ENCODE peak calls at places on chromosomes 3 and 15, in nine cellular contexts. One of them, this sample, is unnamed.

GRCh38 chr3:99872633-99873254 is 55.1 kb downstream of the CMSS1 start:
- DNase-seq in HepG2: no peak
- DNase-seq in A549: no peak
- DNase-seq in CD8-positive, alpha-beta memory T cell: no peak
- DNase-seq in neuronal stem cell: no peak
- DNase-seq in heart left ventricle: no peak
- DNase-seq in MM.1S: no peak
- DNase-seq in HCT116: no peak
- DNase-seq in upper lobe of right lung: no peak
- DNase-seq in this sample: no peak

GRCh38 chr3:192833177-192833890 is 84.3 kb downstream of the MB21D2 start:
- DNase-seq in HepG2: no peak
- DNase-seq in A549: no peak
- DNase-seq in CD8-positive, alpha-beta memory T cell: no peak
- DNase-seq in neuronal stem cell: no peak
- DNase-seq in heart left ventricle: no peak
- DNase-seq in MM.1S: no peak
- DNase-seq in HCT116: no peak
- DNase-seq in upper lobe of right lung: no peak
- DNase-seq in this sample: no peak

GRCh38 chr3:76872999-76873398 is 166.9 kb upstream of the ROBO2 start:
- DNase-seq in HepG2: no peak
- DNase-seq in A549: no peak
- DNase-seq in CD8-positive, alpha-beta memory T cell: no peak
- DNase-seq in neuronal stem cell: no peak
- DNase-seq in heart left ventricle: no peak
- DNase-seq in MM.1S: no peak
- DNase-seq in HCT116: no peak
- DNase-seq in upper lobe of right lung: no peak
- DNase-seq in this sample: no peak

GRCh38 chr3:52313774-52314188 is 2.3 kb upstream of the DNAH1 start:
- DNase-seq in HepG2: no peak
- DNase-seq in A549: no peak
- DNase-seq in CD8-positive, alpha-beta memory T cell: no peak
- DNase-seq in neuronal stem cell: no peak
- DNase-seq in heart left ventricle: no peak
- DNase-seq in MM.1S: peak; percentile 76
- DNase-seq in HCT116: no peak
- DNase-seq in upper lobe of right lung: no peak
- DNase-seq in this sample: no peak

GRCh38 chr15:68888419-68888818 is 41.9 kb upstream of the SPESP1 start:
- DNase-seq in HepG2: no peak
- DNase-seq in A549: no peak
- DNase-seq in CD8-positive, alpha-beta memory T cell: no peak
- DNase-seq in neuronal stem cell: no peak
- DNase-seq in heart left ventricle: no peak
- DNase-seq in MM.1S: peak; percentile 27
- DNase-seq in HCT116: no peak
- DNase-seq in upper lobe of right lung: no peak
- DNase-seq in this sample: no peak

GRCh38 chr15:58521293-58521991 is 89.7 kb downstream of the LIPC start:
- DNase-seq in HepG2: peak; percentile 42
- DNase-seq in A549: peak; percentile 60
- DNase-seq in CD8-positive, alpha-beta memory T cell: no peak
- DNase-seq in neuronal stem cell: no peak
- DNase-seq in heart left ventricle: peak; percentile 78
- DNase-seq in MM.1S: no peak
- DNase-seq in HCT116: peak; percentile 34
- DNase-seq in upper lobe of right lung: peak; percentile 78
- DNase-seq in this sample: no peak

GRCh38 chr15:59322056-59322755 is 50.5 kb downstream of the MYO1E start:
- DNase-seq in HepG2: no peak
- DNase-seq in A549: no peak
- DNase-seq in CD8-positive, alpha-beta memory T cell: no peak
- DNase-seq in neuronal stem cell: no peak
- DNase-seq in heart left ventricle: no peak
- DNase-seq in MM.1S: peak; percentile 89
- DNase-seq in HCT116: no peak
- DNase-seq in upper lobe of right lung: no peak
- DNase-seq in this sample: no peak

GRCh38 chr15:91263632-91264477 is 163.8 kb downstream of the SV2B start:
- DNase-seq in HepG2: no peak
- DNase-seq in A549: no peak
- DNase-seq in CD8-positive, alpha-beta memory T cell: no peak
- DNase-seq in neuronal stem cell: no peak
- DNase-seq in heart left ventricle: peak; percentile 81
- DNase-seq in MM.1S: no peak
- DNase-seq in HCT116: no peak
- DNase-seq in upper lobe of right lung: no peak
- DNase-seq in this sample: no peak

GRCh38 chr3:21839592-21839991 is 88.6 kb upstream of the ZNF385D start:
- DNase-seq in HepG2: no peak
- DNase-seq in A549: no peak
- DNase-seq in CD8-positive, alpha-beta memory T cell: no peak
- DNase-seq in neuronal stem cell: no peak
- DNase-seq in heart left ventricle: no peak
- DNase-seq in MM.1S: peak; percentile 10
- DNase-seq in HCT116: no peak
- DNase-seq in upper lobe of right lung: no peak
- DNase-seq in this sample: no peak

DNA sequence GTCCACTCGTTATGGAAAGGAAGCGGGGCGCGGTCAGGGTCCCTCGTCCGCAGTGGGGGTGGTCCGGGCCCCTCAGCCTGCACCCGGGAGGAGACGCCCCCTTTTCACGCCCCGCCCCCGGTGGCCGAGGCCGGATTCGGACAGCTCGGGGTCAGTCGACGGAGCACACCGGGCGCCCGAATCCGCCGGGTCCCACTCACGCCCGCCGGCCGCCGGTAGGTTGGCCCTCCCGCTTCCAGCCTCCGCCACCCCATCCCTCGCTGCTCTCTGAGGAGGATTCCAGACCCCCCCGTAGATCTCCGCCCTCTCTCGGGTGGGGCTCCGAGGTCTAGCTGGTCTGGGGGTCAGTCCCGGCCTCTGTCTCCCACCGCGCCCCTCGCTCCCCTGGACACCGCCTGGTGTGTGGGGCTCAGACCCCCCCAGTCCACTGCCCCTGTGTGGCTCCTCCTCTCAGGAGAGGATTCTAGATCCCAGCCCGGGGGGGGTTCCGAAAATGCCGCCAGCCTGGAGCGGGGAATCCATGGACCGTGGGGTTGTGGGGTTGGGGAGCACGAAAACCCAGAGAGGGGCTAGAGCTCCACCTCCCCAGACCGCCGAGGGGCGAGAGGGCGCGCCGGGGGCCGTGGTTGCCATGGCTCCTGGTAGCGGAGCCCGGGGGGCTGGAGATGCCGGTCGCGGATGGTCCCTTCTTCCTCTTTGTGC is 742 bp downstream of the CHL1 start:
- DNase-seq in HepG2: no peak
- DNase-seq in A549: peak; percentile 7
- DNase-seq in CD8-positive, alpha-beta memory T cell: no peak
- DNase-seq in neuronal stem cell: peak; percentile 40
- DNase-seq in heart left ventricle: peak; percentile 56
- DNase-seq in MM.1S: no peak
- DNase-seq in HCT116: no peak
- DNase-seq in upper lobe of right lung: peak; percentile 63
- DNase-seq in this sample: no peak
- H3K4me3 ChIP-seq in HepG2: no peak overlapping the region
- H3K4me3 ChIP-seq in A549: peak overlapping the region; percentile 41
- H3K4me3 ChIP-seq in CD8-positive, alpha-beta memory T cell: no peak overlapping the region
- H3K4me3 ChIP-seq in neuronal stem cell: peak overlapping the region; percentile 85
- H3K4me3 ChIP-seq in heart left ventricle: peak overlapping the region; percentile 49
- H3K4me3 ChIP-seq in MM.1S: no peak overlapping the region
- H3K4me3 ChIP-seq in HCT116: no peak overlapping the region
- H3K4me3 ChIP-seq in upper lobe of right lung: peak overlapping the region; percentile 52
- H3K4me3 ChIP-seq in this sample: peak overlapping the region; percentile 59

GRCh38 chr3:184788751-184789150 is 23.2 kb upstream of the VPS8 start:
- DNase-seq in HepG2: no peak
- DNase-seq in A549: no peak
- DNase-seq in CD8-positive, alpha-beta memory T cell: no peak
- DNase-seq in neuronal stem cell: no peak
- DNase-seq in heart left ventricle: no peak
- DNase-seq in MM.1S: no peak
- DNase-seq in HCT116: no peak
- DNase-seq in upper lobe of right lung: no peak
- DNase-seq in this sample: no peak

GRCh38 chr3:184785856-184786255 is 26.1 kb upstream of the VPS8 start:
- DNase-seq in HepG2: no peak
- DNase-seq in A549: no peak
- DNase-seq in CD8-positive, alpha-beta memory T cell: no peak
- DNase-seq in neuronal stem cell: no peak
- DNase-seq in heart left ventricle: no peak
- DNase-seq in MM.1S: no peak
- DNase-seq in HCT116: no peak
- DNase-seq in upper lobe of right lung: no peak
- DNase-seq in this sample: no peak

GRCh38 chr3:184785106-184785505 is 26.9 kb upstream of the VPS8 start:
- DNase-seq in HepG2: no peak
- DNase-seq in A549: no peak
- DNase-seq in CD8-positive, alpha-beta memory T cell: no peak
- DNase-seq in neuronal stem cell: no peak
- DNase-seq in heart left ventricle: no peak
- DNase-seq in MM.1S: peak; percentile 45
- DNase-seq in HCT116: no peak
- DNase-seq in upper lobe of right lung: no peak
- DNase-seq in this sample: no peak

GRCh38 chr3:184789314-184789998 is 22.5 kb upstream of the VPS8 start:
- DNase-seq in HepG2: no peak
- DNase-seq in A549: no peak
- DNase-seq in CD8-positive, alpha-beta memory T cell: no peak
- DNase-seq in neuronal stem cell: no peak
- DNase-seq in heart left ventricle: no peak
- DNase-seq in MM.1S: no peak
- DNase-seq in HCT116: no peak
- DNase-seq in upper lobe of right lung: no peak
- DNase-seq in this sample: no peak

GRCh38 chr3:184786271-184787010 is 25.5 kb upstream of the VPS8 start:
- DNase-seq in HepG2: no peak
- DNase-seq in A549: no peak
- DNase-seq in CD8-positive, alpha-beta memory T cell: no peak
- DNase-seq in neuronal stem cell: no peak
- DNase-seq in heart left ventricle: peak; percentile 76
- DNase-seq in MM.1S: no peak
- DNase-seq in HCT116: no peak
- DNase-seq in upper lobe of right lung: no peak
- DNase-seq in this sample: peak; percentile 9
- H3K4me3 ChIP-seq in HepG2: no peak overlapping the region
- H3K4me3 ChIP-seq in A549: no peak overlapping the region
- H3K4me3 ChIP-seq in CD8-positive, alpha-beta memory T cell: no peak overlapping the region
- H3K4me3 ChIP-seq in neuronal stem cell: no peak overlapping the region
- H3K4me3 ChIP-seq in heart left ventricle: peak overlapping the region; percentile 3
- H3K4me3 ChIP-seq in MM.1S: no peak overlapping the region
- H3K4me3 ChIP-seq in HCT116: no peak overlapping the region
- H3K4me3 ChIP-seq in upper lobe of right lung: no peak overlapping the region
- H3K4me3 ChIP-seq in this sample: peak overlapping the region; percentile 35

DNA sequence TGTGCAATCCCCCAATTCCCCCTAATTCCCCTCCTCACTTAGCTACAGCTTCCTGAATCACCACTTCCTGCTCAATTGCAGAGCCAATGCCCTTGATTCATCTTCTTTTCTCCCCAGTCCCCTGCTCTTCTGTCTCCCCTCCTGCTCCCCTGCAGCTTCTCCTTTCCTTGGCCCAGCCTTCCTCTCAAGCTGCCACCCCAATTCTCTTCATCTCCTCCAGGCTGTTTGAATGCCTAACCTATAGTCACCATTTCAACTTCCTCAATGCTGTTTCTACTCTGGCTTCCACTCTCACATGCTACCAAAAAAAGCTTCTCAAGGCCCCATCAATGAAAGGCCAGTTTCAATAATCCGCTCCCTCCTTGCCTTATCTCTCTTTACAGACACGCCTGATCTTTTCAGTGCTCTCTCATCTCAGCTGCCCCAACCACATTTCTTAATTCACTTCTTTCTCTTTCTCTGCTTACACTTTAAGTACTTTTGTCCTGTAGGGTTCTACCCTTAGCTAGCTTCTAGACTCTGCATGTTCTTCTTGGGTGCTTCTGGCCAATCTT is 212.2 kb upstream of the GPR149 start:
- DNase-seq in HepG2: no peak
- DNase-seq in A549: no peak
- DNase-seq in CD8-positive, alpha-beta memory T cell: no peak
- DNase-seq in neuronal stem cell: no peak
- DNase-seq in heart left ventricle: no peak
- DNase-seq in MM.1S: no peak
- DNase-seq in HCT116: no peak
- DNase-seq in upper lobe of right lung: no peak
- DNase-seq in this sample: no peak
- H3K4me3 ChIP-seq in HepG2: no peak overlapping the region
- H3K4me3 ChIP-seq in A549: no peak overlapping the region
- H3K4me3 ChIP-seq in CD8-positive, alpha-beta memory T cell: no peak overlapping the region
- H3K4me3 ChIP-seq in neuronal stem cell: no peak overlapping the region
- H3K4me3 ChIP-seq in heart left ventricle: no peak overlapping the region
- H3K4me3 ChIP-seq in MM.1S: no peak overlapping the region
- H3K4me3 ChIP-seq in HCT116: no peak overlapping the region
- H3K4me3 ChIP-seq in upper lobe of right lung: no peak overlapping the region
- H3K4me3 ChIP-seq in this sample: no peak overlapping the region

GRCh38 chr3:152272771-152273242 is 4.1 kb downstream of the MBNL1 start:
- DNase-seq in HepG2: no peak
- DNase-seq in A549: no peak
- DNase-seq in CD8-positive, alpha-beta memory T cell: no peak
- DNase-seq in neuronal stem cell: no peak
- DNase-seq in heart left ventricle: no peak
- DNase-seq in MM.1S: no peak
- DNase-seq in HCT116: no peak
- DNase-seq in upper lobe of right lung: no peak
- DNase-seq in this sample: no peak
- H3K4me3 ChIP-seq in HepG2: no peak overlapping the region
- H3K4me3 ChIP-seq in A549: no peak overlapping the region
- H3K4me3 ChIP-seq in CD8-positive, alpha-beta memory T cell: peak overlapping the region; percentile 97
- H3K4me3 ChIP-seq in neuronal stem cell: no peak overlapping the region
- H3K4me3 ChIP-seq in heart left ventricle: peak overlapping the region; percentile 82
- H3K4me3 ChIP-seq in MM.1S: peak overlapping the region; percentile 96
- H3K4me3 ChIP-seq in HCT116: no peak overlapping the region
- H3K4me3 ChIP-seq in upper lobe of right lung: peak overlapping the region; percentile 89
- H3K4me3 ChIP-seq in this sample: peak overlapping the region; percentile 94